ENCODE peak calls at places on chromosome 10, in eight cellular contexts. P is astrocyte of the spinal cord, Q is astrocyte, A is fibroblast of mammary gland, O is brain microvascular endothelial cell, V is fibroblast of lung, D is heart left ventricle, C is A549. G is an unnamed sample.

GRCh38 chr10:51485668-51486067 is 213.7 kb downstream of the CSTF2T start:
- DNase-seq in P (no peak), Q (no peak), A (no peak), O (no peak), V (no peak), D (no peak), C (no peak), G (no peak)

GRCh38 chr10:124588736-124589451 is 127.3 kb downstream of the LHPP start:
- DNase-seq in P (no peak), Q (peak), A (peak), O (no peak), V (peak), D (peak), C (no peak), G (no peak)

GRCh38 chr10:109895848-109896247 is 27.5 kb downstream of the XPNPEP1 start:
- DNase-seq in P (no peak), Q (no peak), A (no peak), O (no peak), V (no peak), D (no peak), C (no peak), G (no peak)

GRCh38 chr10:131174211-131174565 is 137.3 kb downstream of the TCERG1L start:
- DNase-seq in P (no peak), Q (no peak), A (no peak), O (no peak), V (no peak), D (no peak), C (no peak), G (no peak)

GRCh38 chr10:130740788-130741785 is 570.4 kb downstream of the TCERG1L start:
- DNase-seq in P (no peak), Q (no peak), A (no peak), O (no peak), V (no peak), D (no peak), C (no peak), G (no peak)

GRCh38 chr10:44012921-44013320 is 364.2 kb upstream of the ZNF32 start:
- DNase-seq in P (no peak), Q (no peak), A (no peak), O (no peak), V (no peak), D (no peak), C (no peak), G (no peak)

GRCh38 chr10:105287970-105288369 is 646.9 kb downstream of the SORCS3 start:
- DNase-seq in P (no peak), Q (no peak), A (no peak), O (no peak), V (no peak), D (no peak), C (no peak), G (no peak)

GRCh38 chr10:95391570-95392249 is 100.9 kb upstream of the PDLIM1 start:
- DNase-seq in P (peak), Q (peak), A (peak), O (peak), V (peak), D (no peak), C (peak), G (peak)

GRCh38 chr10:114002422-114002821 is 41.2 kb upstream of the ADRB1 start:
- DNase-seq in P (no peak), Q (no peak), A (no peak), O (no peak), V (no peak), D (no peak), C (peak), G (no peak)

DNA sequence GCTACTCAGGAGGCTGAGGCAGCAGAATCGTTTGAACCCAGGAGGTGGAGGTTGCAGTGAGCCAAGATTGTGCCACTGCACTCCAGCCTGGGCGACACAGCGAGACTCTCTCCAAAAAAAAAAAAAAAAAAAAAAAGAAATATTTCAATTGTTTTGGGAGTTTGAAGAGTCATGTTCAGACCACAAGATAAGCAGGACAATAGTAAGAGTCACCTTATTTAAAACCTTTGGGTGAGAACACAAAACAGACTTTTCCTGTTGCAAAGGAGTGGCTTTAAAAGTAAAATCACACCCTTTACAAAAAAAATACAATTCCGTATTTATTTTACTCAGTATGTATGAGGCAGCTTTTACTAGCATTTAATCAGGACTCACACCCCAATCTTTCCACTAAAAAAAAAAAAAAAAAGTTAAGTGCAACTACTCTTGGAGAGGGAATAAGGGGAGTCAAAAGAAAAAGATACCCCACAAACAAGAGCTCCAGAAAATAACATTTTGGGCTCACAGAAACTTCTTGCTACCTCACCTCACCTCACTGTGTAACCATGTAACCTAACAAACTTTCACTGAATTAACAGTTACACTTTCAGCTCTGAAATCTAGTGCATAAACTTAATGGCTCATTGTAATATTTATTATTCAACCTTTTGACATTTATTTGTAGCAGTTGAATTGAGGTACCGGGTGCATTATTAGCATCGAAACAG is 11.2 kb downstream of the SKIDA1 start:
- DNase-seq in P (peak), Q (no peak), A (no peak), O (no peak), V (no peak), D (no peak), C (no peak), G (no peak)
- H3K4me3 ChIP-seq in P (peak), Q (peak), A (no peak), O (peak), V (no peak), D (peak), C (no peak), G (no peak)

DNA sequence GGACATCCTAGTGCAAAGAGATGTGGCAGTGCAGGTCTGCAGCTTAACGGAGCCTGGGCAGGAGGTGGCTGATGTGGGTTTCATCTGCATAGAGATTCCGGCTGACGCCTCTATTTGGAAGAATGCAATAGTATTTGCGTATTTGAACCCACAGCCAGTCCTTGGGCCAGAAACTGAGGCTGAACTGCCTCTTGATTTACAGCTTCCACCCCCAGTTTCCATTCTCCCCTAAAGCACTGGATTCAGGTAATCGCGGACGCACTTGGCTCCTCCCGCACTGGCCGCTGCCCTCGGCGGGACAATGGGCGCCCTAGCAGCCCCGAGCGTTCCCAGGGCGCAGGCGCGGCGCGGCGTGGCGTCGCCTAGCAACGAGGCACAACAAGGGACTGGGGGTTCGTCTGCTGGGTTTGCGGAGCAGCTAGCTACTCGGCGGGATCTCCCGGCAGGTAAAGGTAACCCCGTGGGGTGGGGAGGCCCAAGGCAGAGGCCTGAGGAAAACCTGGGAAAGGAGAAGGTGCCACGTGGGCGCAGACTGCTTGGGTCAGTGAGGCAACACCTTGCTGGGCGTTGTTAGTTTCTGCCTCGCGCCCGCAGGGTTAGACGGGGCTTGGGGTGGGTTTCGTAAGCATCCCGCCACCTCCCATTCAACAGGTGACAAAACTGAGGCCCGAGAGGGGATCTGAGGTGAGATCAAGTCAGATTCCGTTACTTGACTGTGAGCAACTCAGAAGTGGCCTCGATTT is at the start of gene ARMC3:
- DNase-seq in P (peak), Q (peak), A (peak), O (peak), V (peak), D (peak), C (peak), G (no peak)
- H3K4me3 ChIP-seq in P (peak), Q (peak), A (peak), O (peak), V (peak), D (peak), C (peak), G (peak)

GRCh38 chr10:101363850-101364400 is 10.0 kb downstream of the BTRC start:
- DNase-seq in P (no peak), Q (no peak), A (no peak), O (peak), V (no peak), D (no peak), C (no peak), G (no peak)

GRCh38 chr10:101373063-101373462 is 19.1 kb downstream of the BTRC start:
- DNase-seq in P (no peak), Q (no peak), A (no peak), O (no peak), V (no peak), D (no peak), C (no peak), G (no peak)

DNA sequence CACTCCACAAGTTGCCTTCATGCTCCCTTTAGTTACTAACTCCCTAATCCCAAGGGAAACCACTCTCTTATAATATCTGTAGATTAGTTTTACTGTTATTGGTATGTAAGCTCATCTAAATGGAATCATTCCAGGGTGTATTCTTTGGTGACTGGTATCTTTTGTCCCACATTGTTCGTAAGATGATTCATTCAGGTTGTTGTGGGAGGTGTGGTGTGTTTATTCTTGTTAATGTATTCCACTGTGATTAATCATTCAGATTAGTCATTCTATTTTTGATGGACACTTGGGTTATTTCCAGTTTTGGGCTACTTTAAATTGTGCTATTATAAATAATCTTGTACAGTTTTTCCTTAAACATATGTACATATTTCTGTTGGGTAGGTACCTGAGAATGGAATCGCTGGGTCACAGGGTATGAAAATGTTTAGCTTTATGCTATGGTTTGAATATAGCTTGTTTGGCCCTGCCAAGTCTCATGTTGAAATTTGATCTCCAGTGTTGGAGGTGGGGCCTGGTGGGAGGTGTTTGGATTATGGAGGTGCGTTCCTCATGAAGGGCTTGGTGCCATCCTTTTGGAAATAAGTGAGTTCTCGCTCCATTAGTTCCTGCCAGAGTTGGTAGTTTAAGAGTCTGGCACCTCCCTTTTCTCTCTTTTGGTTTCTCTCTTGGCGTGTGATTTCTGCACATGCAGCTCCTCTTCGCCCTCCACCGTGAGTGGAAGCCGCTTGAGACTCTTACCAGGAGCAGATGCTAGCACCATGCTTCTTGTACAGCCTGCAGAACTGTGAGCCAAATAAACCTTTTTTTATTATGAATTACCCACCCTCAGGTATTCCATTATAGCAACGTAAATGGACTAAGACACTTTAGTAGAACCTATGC is 13.8 kb downstream of the BTRC start:
- DNase-seq in P (peak), Q (peak), A (peak), O (peak), V (peak), D (no peak), C (peak), G (peak)
- H3K4me3 ChIP-seq in P (no peak), Q (no peak), A (no peak), O (no peak), V (no peak), D (no peak), C (no peak), G (no peak)

GRCh38 chr10:108465871-108466641 is 1301.5 kb upstream of the SORCS1 start:
- DNase-seq in P (peak), Q (peak), A (peak), O (no peak), V (no peak), D (peak), C (no peak), G (no peak)
- H3K4me3 ChIP-seq in P (peak), Q (peak), A (peak), O (peak), V (peak), D (peak), C (no peak), G (peak)

GRCh38 chr10:119210633-119211032 is 3.3 kb downstream of the GRK5 start:
- DNase-seq in P (no peak), Q (no peak), A (no peak), O (no peak), V (no peak), D (no peak), C (no peak), G (no peak)
- H3K4me3 ChIP-seq in P (no peak), Q (no peak), A (no peak), O (no peak), V (peak), D (peak), C (no peak), G (no peak)

DNA sequence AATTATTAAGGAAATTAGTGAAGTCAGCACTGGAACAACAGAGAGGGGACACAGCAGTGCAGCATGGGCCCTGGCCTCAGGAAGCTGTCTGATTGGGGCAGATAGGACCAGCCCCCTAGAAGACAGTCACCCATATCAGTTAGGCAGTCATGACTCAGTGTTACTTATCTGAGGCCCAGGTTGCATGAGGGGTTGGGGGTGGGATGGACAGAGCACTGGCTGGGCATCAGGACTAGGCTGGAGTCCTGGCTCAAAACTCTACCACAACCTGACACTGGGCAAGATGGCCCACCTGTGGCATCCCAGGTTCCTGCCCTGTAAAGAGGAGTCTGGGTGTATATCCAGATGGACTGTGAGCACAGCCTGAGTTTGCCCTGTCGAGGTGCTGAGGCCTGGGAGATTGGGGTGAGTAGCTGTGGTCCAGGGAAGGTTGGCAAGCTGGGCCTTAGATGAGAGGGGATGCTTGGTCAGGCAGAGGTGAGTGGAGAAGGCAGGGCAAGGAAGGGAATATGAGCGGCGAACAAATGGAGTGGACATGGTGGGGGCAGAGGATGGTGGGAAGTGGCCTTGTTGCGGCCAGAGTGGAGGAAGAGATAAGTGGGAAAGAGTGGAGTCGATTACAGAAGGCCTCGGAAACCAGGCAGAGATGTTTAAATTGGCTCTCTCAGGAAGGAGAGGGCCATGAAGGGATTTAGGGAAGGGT is 37.5 kb downstream of the HK1 start:
- DNase-seq in P (no peak), Q (no peak), A (no peak), O (peak), V (no peak), D (no peak), C (no peak), G (no peak)
- H3K4me3 ChIP-seq in P (no peak), Q (no peak), A (no peak), O (no peak), V (no peak), D (no peak), C (no peak), G (no peak)

DNA sequence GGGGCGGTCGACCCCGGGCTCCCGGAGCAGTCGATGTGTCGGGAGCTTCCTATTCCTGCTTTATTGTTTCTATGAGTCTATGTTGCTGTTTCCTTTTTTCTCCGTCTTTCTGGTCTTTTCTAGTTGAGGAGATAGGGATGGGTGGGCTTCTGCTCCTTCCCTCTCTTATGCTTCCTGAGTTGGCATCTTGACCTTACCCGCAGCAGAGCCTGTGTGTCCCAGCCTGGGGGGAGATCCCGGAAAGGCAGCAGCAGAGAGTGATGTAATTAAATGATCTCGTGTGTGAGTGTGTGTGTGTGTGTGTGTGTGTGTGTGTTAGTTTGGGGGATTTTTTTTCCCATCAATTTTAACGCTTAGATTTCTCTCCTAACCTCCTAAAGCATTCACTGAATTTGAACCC is 501 bp upstream of the SORCS1 start:
- DNase-seq in P (no peak), Q (no peak), A (no peak), O (no peak), V (no peak), D (no peak), C (no peak), G (no peak)
- H3K4me3 ChIP-seq in P (no peak), Q (peak), A (no peak), O (peak), V (no peak), D (peak), C (no peak), G (peak)

G was measured in skeletal muscle cell.